ENCODE peak calls at places on chromosomes 4 and X, in seven cellular contexts. L, Q, S, X, K, A and B are unnamed samples.
A peak's percentile ranks its signal among the peaks of the same experiment; 100 is the strongest.

GRCh38 chrX:130848763-130849162 is 54.2 kb downstream of the ENOX2 start:
- DNase-seq in L (no peak), Q (no peak), S (no peak), X (no peak), K (no peak), A (no peak), B (no peak)

GRCh38 chrX:145821291-145821897 is 3.8 kb downstream of the SLITRK2 start:
- DNase-seq in L (no peak), Q (no peak), S (peak; percentile 14), X (no peak), K (no peak), A (peak; percentile 69), B (no peak)

GRCh38 chrX:10833299-10834169 is 213.1 kb upstream of the MID1 start:
- DNase-seq in L (peak; percentile 33), Q (peak; percentile 57), S (peak; percentile 17), X (peak; percentile 48), K (peak; percentile 25), A (peak; percentile 65), B (no peak)

GRCh38 chr4:134024251-134024650 is 177.3 kb downstream of the PABPC4L start:
- DNase-seq in L (no peak), Q (no peak), S (no peak), X (peak; percentile 24), K (no peak), A (peak; percentile 57), B (no peak)

GRCh38 chrX:43641691-43642090 is 14.4 kb upstream of the MAOA start:
- DNase-seq in L (no peak), Q (no peak), S (no peak), X (no peak), K (no peak), A (no peak), B (no peak)

GRCh38 chr4:178068136-178068535 is 625.9 kb upstream of the AGA start:
- DNase-seq in L (no peak), Q (no peak), S (no peak), X (no peak), K (no peak), A (no peak), B (no peak)

GRCh38 chrX:53265771-53266170 is 15.6 kb downstream of the IQSEC2 start:
- DNase-seq in L (no peak), Q (no peak), S (peak; percentile 37), X (peak; percentile 43), K (peak; percentile 77), A (no peak), B (no peak)

GRCh38 chrX:135975421-135975820 is 1.6 kb upstream of the MMGT1 start:
- DNase-seq in L (no peak), Q (no peak), S (no peak), X (no peak), K (no peak), A (no peak), B (no peak)

GRCh38 chr4:78720994-78721677 is 55.0 kb upstream of the BMP2K start:
- DNase-seq in L (no peak), Q (no peak), S (no peak), X (no peak), K (no peak), A (no peak), B (no peak)

GRCh38 chr4:88244821-88245579 is 39.4 kb downstream of the PPM1K start:
- DNase-seq in L (no peak), Q (no peak), S (no peak), X (no peak), K (no peak), A (peak; percentile 20), B (no peak)

GRCh38 chrX:65576160-65576559 is 41.6 kb upstream of the LAS1L start:
- DNase-seq in L (no peak), Q (no peak), S (no peak), X (no peak), K (no peak), A (no peak), B (no peak)

GRCh38 chr4:60611762-60612496 is 588.2 kb upstream of the ADGRL3 start:
- DNase-seq in L (no peak), Q (no peak), S (peak; percentile 8), X (peak; percentile 36), K (no peak), A (peak; percentile 24), B (no peak)

GRCh38 chr4:108834787-108835384 is 72.0 kb upstream of the ETNPPL start:
- DNase-seq in L (no peak), Q (no peak), S (peak; percentile 64), X (peak; percentile 60), K (peak; percentile 64), A (peak; percentile 66), B (no peak)

GRCh38 chrX:68724531-68725020 is 77.1 kb downstream of the STARD8 start:
- DNase-seq in L (no peak), Q (no peak), S (no peak), X (no peak), K (no peak), A (no peak), B (no peak)

GRCh38 chrX:68727696-68728095 is 80.2 kb downstream of the STARD8 start:
- DNase-seq in L (no peak), Q (no peak), S (no peak), X (no peak), K (no peak), A (no peak), B (no peak)

GRCh38 chrX:68725966-68726365 is 78.5 kb downstream of the STARD8 start:
- DNase-seq in L (no peak), Q (no peak), S (no peak), X (no peak), K (no peak), A (no peak), B (no peak)

GRCh38 chrX:68728186-68728585 is 80.7 kb downstream of the STARD8 start:
- DNase-seq in L (no peak), Q (no peak), S (no peak), X (no peak), K (no peak), A (no peak), B (no peak)

DNA sequence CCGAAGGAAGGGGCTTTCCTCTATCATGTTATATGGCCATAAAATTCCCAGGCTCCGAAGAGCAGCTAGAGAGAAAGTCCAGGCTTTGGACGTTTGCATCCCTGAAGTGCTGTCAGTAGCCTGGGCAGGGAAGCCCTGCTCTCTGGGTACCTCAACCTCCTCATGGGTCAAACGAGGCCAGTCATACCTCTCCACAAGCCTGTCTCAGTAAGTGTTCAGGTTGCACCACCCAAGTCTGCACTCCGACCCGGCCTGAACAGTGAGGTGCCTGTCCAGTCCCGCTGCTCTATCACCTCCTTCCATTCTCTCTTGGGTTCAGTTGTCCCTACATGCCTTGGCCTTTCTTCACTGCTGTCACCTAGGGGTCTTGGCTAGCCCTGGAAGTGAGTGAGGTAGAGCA is 78.9 kb downstream of the STARD8 start:
- DNase-seq in L (no peak), Q (no peak), S (no peak), X (no peak), K (no peak), A (no peak), B (no peak)
- H3K4me3 ChIP-seq in L (no peak overlapping the region), Q (no peak overlapping the region), S (no peak overlapping the region), X (no peak overlapping the region), K (no peak overlapping the region), A (no peak overlapping the region), B (no peak overlapping the region)

GRCh38 chrX:126376465-126376864 is 176.1 kb downstream of the DCAF12L1 start:
- DNase-seq in L (no peak), Q (no peak), S (no peak), X (no peak), K (no peak), A (peak; percentile 8), B (no peak)
- TF ChIP-seq CTCF in L (no peak), Q (no peak), S (no peak), X (no peak), K (no peak), A (peak; percentile 57), B (no peak)

GRCh38 chr4:46993075-46994006 is at the start of gene GABRA4:
- DNase-seq in L (no peak), Q (peak; percentile 48), S (peak; percentile 20), X (peak; percentile 26), K (no peak), A (peak; percentile 67), B (no peak)
- H3K4me3 ChIP-seq in L (peak within 1 kb of the TSS; percentile 31), Q (peak within 1 kb of the TSS; percentile 48), S (peak within 1 kb of the TSS; percentile 43), X (no peak within 1 kb of the TSS), K (no peak within 1 kb of the TSS), A (peak within 1 kb of the TSS; percentile 95), B (peak within 1 kb of the TSS; percentile 16)

GRCh38 chr4:6641164-6641970 is 882 bp downstream of the MRFAP1 start:
- DNase-seq in L (peak; percentile 59), Q (peak; percentile 72), S (peak; percentile 37), X (peak; percentile 56), K (peak; percentile 42), A (peak; percentile 45), B (no peak)

GRCh38 chr4:6641971-6642320 is 1.5 kb downstream of the MRFAP1 start:
- DNase-seq in L (no peak), Q (no peak), S (no peak), X (no peak), K (no peak), A (no peak), B (no peak)

GRCh38 chr4:6640292-6641163 is at the start of gene MRFAP1:
- DNase-seq in L (peak; percentile 90), Q (peak; percentile 95), S (peak; percentile 97), X (peak; percentile 96), K (peak; percentile 94), A (peak; percentile 98), B (peak; percentile 82)

GRCh38 chr4:6643141-6643847 is 2.8 kb downstream of the MRFAP1 start:
- DNase-seq in L (no peak), Q (no peak), S (no peak), X (no peak), K (no peak), A (no peak), B (no peak)

GRCh38 chr4:6639137-6639680 is 1.3 kb upstream of the MRFAP1 start:
- DNase-seq in L (no peak), Q (no peak), S (no peak), X (no peak), K (no peak), A (no peak), B (no peak)
- TF ChIP-seq CTCF in L (no peak), Q (no peak), S (no peak), X (no peak), K (no peak), A (no peak), B (no peak)

GRCh38 chr4:44019721-44020120 is 428.9 kb downstream of the KCTD8 start:
- DNase-seq in L (no peak), Q (no peak), S (no peak), X (no peak), K (no peak), A (no peak), B (no peak)

GRCh38 chr4:44017422-44017739 is 431.2 kb downstream of the KCTD8 start:
- DNase-seq in L (no peak), Q (no peak), S (no peak), X (no peak), K (no peak), A (no peak), B (no peak)

DNA sequence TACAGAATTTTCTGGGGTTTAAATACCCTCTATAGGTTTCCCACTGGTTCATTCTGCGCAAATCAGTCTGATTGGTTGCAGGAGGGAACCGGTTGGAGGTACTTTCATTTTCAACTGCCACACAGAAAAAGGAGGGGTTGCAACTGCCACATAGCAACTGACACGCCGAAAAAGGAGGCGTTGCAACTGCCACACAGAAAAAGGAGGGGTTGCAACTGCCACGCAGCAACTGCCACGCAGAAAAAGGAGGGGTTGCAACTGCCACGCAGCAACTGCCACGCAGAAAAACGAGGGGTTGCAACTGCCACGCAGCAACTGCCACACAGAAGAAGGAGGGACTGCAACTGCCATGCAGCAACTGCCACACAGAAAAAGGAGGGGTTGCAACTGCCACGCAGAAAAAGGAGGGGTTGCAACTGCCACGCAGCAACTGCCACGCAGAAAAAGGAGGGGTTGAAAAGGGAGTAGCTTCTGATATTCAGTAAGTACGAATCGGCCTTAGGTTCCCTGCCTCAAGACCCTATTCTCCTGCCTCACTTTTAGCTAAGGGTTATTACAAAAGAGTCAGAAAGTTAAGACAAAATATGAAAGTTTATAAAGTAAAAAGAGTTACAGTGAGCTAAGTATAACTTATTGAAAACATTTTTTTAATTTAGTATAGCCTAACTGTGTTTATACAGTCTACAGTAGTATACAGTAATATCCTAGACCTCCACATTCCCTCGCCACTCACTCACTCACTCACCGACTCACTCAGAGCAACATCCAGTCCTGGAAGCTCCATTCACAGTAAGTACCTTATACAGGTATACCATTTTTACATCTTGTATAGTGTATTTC is 431.8 kb downstream of the KCTD8 start:
- DNase-seq in L (no peak), Q (no peak), S (peak; percentile 25), X (peak; percentile 48), K (peak; percentile 11), A (no peak), B (no peak)
- H3K4me3 ChIP-seq in L (no peak overlapping the region), Q (no peak overlapping the region), S (no peak overlapping the region), X (no peak overlapping the region), K (no peak overlapping the region), A (no peak overlapping the region), B (no peak overlapping the region)